ENCODE peak calls at places on chromosomes 11 and 22, in eight cellular contexts. One of them, this sample, is unnamed.

GRCh38 chr11:23278121-23278520 is 417.8 kb upstream of the CCDC179 start:
- DNase-seq in GM23338: no peak
- DNase-seq in astrocyte: peak; percentile 71
- DNase-seq in tibial artery: no peak
- DNase-seq in CD4-positive, alpha-beta memory T cell: no peak
- DNase-seq in ovary: no peak
- DNase-seq in adrenal gland: no peak
- DNase-seq in mammary epithelial cell: peak; percentile 25
- DNase-seq in this sample: no peak

GRCh38 chr11:9120659-9121350 is 29.4 kb upstream of the SCUBE2 start:
- DNase-seq in GM23338: peak; percentile 88
- DNase-seq in astrocyte: no peak
- DNase-seq in tibial artery: no peak
- DNase-seq in CD4-positive, alpha-beta memory T cell: no peak
- DNase-seq in ovary: no peak
- DNase-seq in adrenal gland: no peak
- DNase-seq in mammary epithelial cell: no peak
- DNase-seq in this sample: no peak

GRCh38 chr11:2902784-2903671 is 17.5 kb upstream of the CDKN1C start:
- DNase-seq in GM23338: peak; percentile 50
- DNase-seq in astrocyte: no peak
- DNase-seq in tibial artery: no peak
- DNase-seq in CD4-positive, alpha-beta memory T cell: no peak
- DNase-seq in ovary: peak; percentile 36
- DNase-seq in adrenal gland: no peak
- DNase-seq in mammary epithelial cell: no peak
- DNase-seq in this sample: no peak

GRCh38 chr11:44680982-44681597 is 45.7 kb upstream of the TSPAN18 start:
- DNase-seq in GM23338: peak; percentile 33
- DNase-seq in astrocyte: peak; percentile 31
- DNase-seq in tibial artery: no peak
- DNase-seq in CD4-positive, alpha-beta memory T cell: peak; percentile 66
- DNase-seq in ovary: no peak
- DNase-seq in adrenal gland: no peak
- DNase-seq in mammary epithelial cell: peak; percentile 60
- DNase-seq in this sample: no peak

GRCh38 chr11:84719935-84720577 is 907.1 kb downstream of the DLG2 start:
- DNase-seq in GM23338: peak; percentile 67
- DNase-seq in astrocyte: no peak
- DNase-seq in tibial artery: no peak
- DNase-seq in CD4-positive, alpha-beta memory T cell: no peak
- DNase-seq in ovary: peak; percentile 16
- DNase-seq in adrenal gland: peak; percentile 20
- DNase-seq in mammary epithelial cell: no peak
- DNase-seq in this sample: no peak

GRCh38 chr11:290621-291231 is 1.8 kb downstream of the PGGHG start:
- DNase-seq in GM23338: no peak
- DNase-seq in astrocyte: no peak
- DNase-seq in tibial artery: no peak
- DNase-seq in CD4-positive, alpha-beta memory T cell: no peak
- DNase-seq in ovary: peak; percentile 13
- DNase-seq in adrenal gland: no peak
- DNase-seq in mammary epithelial cell: no peak
- DNase-seq in this sample: no peak

GRCh38 chr22:18050065-18050464 is 25.7 kb upstream of the MICAL3 start:
- DNase-seq in GM23338: no peak
- DNase-seq in astrocyte: no peak
- DNase-seq in tibial artery: no peak
- DNase-seq in CD4-positive, alpha-beta memory T cell: no peak
- DNase-seq in ovary: no peak
- DNase-seq in adrenal gland: no peak
- DNase-seq in mammary epithelial cell: no peak
- DNase-seq in this sample: no peak

GRCh38 chr22:39999144-39999757 is 4.5 kb downstream of the FAM83F start:
- DNase-seq in GM23338: no peak
- DNase-seq in astrocyte: peak; percentile 42
- DNase-seq in tibial artery: no peak
- DNase-seq in CD4-positive, alpha-beta memory T cell: no peak
- DNase-seq in ovary: no peak
- DNase-seq in adrenal gland: no peak
- DNase-seq in mammary epithelial cell: no peak
- DNase-seq in this sample: no peak

GRCh38 chr11:119342362-119343130 is 1.9 kb upstream of the C1QTNF5 start:
- DNase-seq in GM23338: no peak
- DNase-seq in astrocyte: no peak
- DNase-seq in tibial artery: no peak
- DNase-seq in CD4-positive, alpha-beta memory T cell: no peak
- DNase-seq in ovary: no peak
- DNase-seq in adrenal gland: no peak
- DNase-seq in mammary epithelial cell: no peak
- DNase-seq in this sample: no peak

GRCh38 chr22:25153961-25154685 is 45.5 kb upstream of the CRYBB3 start:
- DNase-seq in GM23338: peak; percentile 54
- DNase-seq in astrocyte: peak; percentile 46
- DNase-seq in tibial artery: peak; percentile 77
- DNase-seq in CD4-positive, alpha-beta memory T cell: no peak
- DNase-seq in ovary: no peak
- DNase-seq in adrenal gland: peak; percentile 49
- DNase-seq in mammary epithelial cell: peak; percentile 92
- DNase-seq in this sample: peak; percentile 91

GRCh38 chr11:61507012-61507768 is 1.4 kb upstream of the LRRC10B start:
- DNase-seq in GM23338: no peak
- DNase-seq in astrocyte: no peak
- DNase-seq in tibial artery: no peak
- DNase-seq in CD4-positive, alpha-beta memory T cell: no peak
- DNase-seq in ovary: no peak
- DNase-seq in adrenal gland: no peak
- DNase-seq in mammary epithelial cell: no peak
- DNase-seq in this sample: peak; percentile 27

GRCh38 chr22:50600967-50601668 is 525 bp downstream of the MAPK8IP2 start:
- DNase-seq in GM23338: no peak
- DNase-seq in astrocyte: no peak
- DNase-seq in tibial artery: peak; percentile 7
- DNase-seq in CD4-positive, alpha-beta memory T cell: no peak
- DNase-seq in ovary: peak; percentile 54
- DNase-seq in adrenal gland: no peak
- DNase-seq in mammary epithelial cell: no peak
- DNase-seq in this sample: no peak

DNA sequence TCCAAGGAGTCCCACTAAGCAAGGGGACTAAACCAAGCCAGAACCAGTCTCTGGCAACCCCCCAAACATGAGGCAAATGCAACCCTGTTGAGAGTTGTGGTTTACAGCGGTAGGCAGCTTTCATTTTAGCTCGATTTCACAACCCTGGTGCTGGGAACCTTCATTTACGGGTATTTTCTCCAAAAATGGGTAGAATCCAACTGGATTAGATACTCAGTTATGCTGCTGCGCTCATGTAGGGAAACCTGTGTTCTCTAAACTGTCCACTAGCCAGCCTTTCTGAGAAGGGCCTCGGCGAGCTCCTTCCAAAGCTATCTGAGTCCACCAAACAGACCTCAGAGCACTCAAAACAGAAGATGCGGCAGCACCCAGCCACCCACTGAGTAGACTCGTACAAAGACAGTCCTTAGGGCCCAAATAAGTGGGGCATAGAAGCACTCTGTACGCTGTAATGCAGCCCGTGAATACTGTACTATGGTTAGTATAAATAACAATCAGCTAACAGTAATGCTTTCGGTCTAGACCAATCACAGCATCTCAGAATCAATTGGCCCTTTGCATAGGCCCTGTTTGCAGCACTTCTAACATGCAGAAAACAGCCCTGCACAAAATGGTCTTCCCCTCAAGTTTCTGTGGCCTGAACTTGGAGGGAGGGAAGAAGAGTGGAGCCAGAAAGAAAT is 104.7 kb downstream of the ETS1 start:
- DNase-seq in GM23338: no peak
- DNase-seq in astrocyte: peak; percentile 75
- DNase-seq in tibial artery: peak; percentile 65
- DNase-seq in CD4-positive, alpha-beta memory T cell: peak; percentile 72
- DNase-seq in ovary: no peak
- DNase-seq in adrenal gland: no peak
- DNase-seq in mammary epithelial cell: no peak
- DNase-seq in this sample: peak; percentile 79
- H3K4me3 ChIP-seq in GM23338: no peak overlapping the region
- H3K4me3 ChIP-seq in astrocyte: no peak overlapping the region
- H3K4me3 ChIP-seq in tibial artery: no peak overlapping the region
- H3K4me3 ChIP-seq in CD4-positive, alpha-beta memory T cell: peak overlapping the region; percentile 27
- H3K4me3 ChIP-seq in ovary: no peak overlapping the region
- H3K4me3 ChIP-seq in adrenal gland: no peak overlapping the region
- H3K4me3 ChIP-seq in mammary epithelial cell: no peak overlapping the region
- H3K4me3 ChIP-seq in this sample: peak overlapping the region; percentile 37

GRCh38 chr22:42830161-42830560 is 26.9 kb downstream of the ARFGAP3 start:
- DNase-seq in GM23338: no peak
- DNase-seq in astrocyte: no peak
- DNase-seq in tibial artery: no peak
- DNase-seq in CD4-positive, alpha-beta memory T cell: no peak
- DNase-seq in ovary: no peak
- DNase-seq in adrenal gland: no peak
- DNase-seq in mammary epithelial cell: no peak
- DNase-seq in this sample: no peak

GRCh38 chr22:42834177-42834949 is 22.7 kb downstream of the ARFGAP3 start:
- DNase-seq in GM23338: no peak
- DNase-seq in astrocyte: no peak
- DNase-seq in tibial artery: no peak
- DNase-seq in CD4-positive, alpha-beta memory T cell: no peak
- DNase-seq in ovary: no peak
- DNase-seq in adrenal gland: no peak
- DNase-seq in mammary epithelial cell: no peak
- DNase-seq in this sample: no peak

GRCh38 chr22:42829311-42829710 is 27.8 kb downstream of the ARFGAP3 start:
- DNase-seq in GM23338: no peak
- DNase-seq in astrocyte: no peak
- DNase-seq in tibial artery: no peak
- DNase-seq in CD4-positive, alpha-beta memory T cell: no peak
- DNase-seq in ovary: no peak
- DNase-seq in adrenal gland: no peak
- DNase-seq in mammary epithelial cell: no peak
- DNase-seq in this sample: no peak

GRCh38 chr22:42833104-42833503 is 24.0 kb downstream of the ARFGAP3 start:
- DNase-seq in GM23338: no peak
- DNase-seq in astrocyte: no peak
- DNase-seq in tibial artery: no peak
- DNase-seq in CD4-positive, alpha-beta memory T cell: no peak
- DNase-seq in ovary: no peak
- DNase-seq in adrenal gland: no peak
- DNase-seq in mammary epithelial cell: no peak
- DNase-seq in this sample: no peak

GRCh38 chr22:42831712-42832111 is 25.4 kb downstream of the ARFGAP3 start:
- DNase-seq in GM23338: no peak
- DNase-seq in astrocyte: no peak
- DNase-seq in tibial artery: no peak
- DNase-seq in CD4-positive, alpha-beta memory T cell: no peak
- DNase-seq in ovary: no peak
- DNase-seq in adrenal gland: no peak
- DNase-seq in mammary epithelial cell: no peak
- DNase-seq in this sample: no peak
- H3K36me3 ChIP-seq in GM23338: no peaks in the 10 kb centered on the region
- H3K36me3 ChIP-seq in astrocyte: peaks cover 59% of the 10 kb centered on the region
- H3K36me3 ChIP-seq in tibial artery: peaks cover 97% of the 10 kb centered on the region
- H3K36me3 ChIP-seq in CD4-positive, alpha-beta memory T cell: peaks cover 28% of the 10 kb centered on the region
- H3K36me3 ChIP-seq in ovary: no peaks in the 10 kb centered on the region
- H3K36me3 ChIP-seq in adrenal gland: peaks cover 97% of the 10 kb centered on the region
- H3K36me3 ChIP-seq in mammary epithelial cell: peaks cover 15% of the 10 kb centered on the region
- H3K36me3 ChIP-seq in this sample: peaks cover 30% of the 10 kb centered on the region

GRCh38 chr11:66467034-66467659 is 442 bp downstream of the PELI3 start:
- DNase-seq in GM23338: peak; percentile 64
- DNase-seq in astrocyte: no peak
- DNase-seq in tibial artery: no peak
- DNase-seq in CD4-positive, alpha-beta memory T cell: no peak
- DNase-seq in ovary: no peak
- DNase-seq in adrenal gland: peak; percentile 55
- DNase-seq in mammary epithelial cell: no peak
- DNase-seq in this sample: peak; percentile 49

GRCh38 chr11:66464916-66465315 is 1.8 kb upstream of the PELI3 start:
- DNase-seq in GM23338: no peak
- DNase-seq in astrocyte: no peak
- DNase-seq in tibial artery: no peak
- DNase-seq in CD4-positive, alpha-beta memory T cell: no peak
- DNase-seq in ovary: no peak
- DNase-seq in adrenal gland: no peak
- DNase-seq in mammary epithelial cell: no peak
- DNase-seq in this sample: no peak

GRCh38 chr11:66466225-66467033 is at the start of gene PELI3:
- DNase-seq in GM23338: peak; percentile 96
- DNase-seq in astrocyte: peak; percentile 62
- DNase-seq in tibial artery: peak; percentile 90
- DNase-seq in CD4-positive, alpha-beta memory T cell: peak; percentile 92
- DNase-seq in ovary: peak; percentile 98
- DNase-seq in adrenal gland: peak; percentile 98
- DNase-seq in mammary epithelial cell: peak; percentile 78
- DNase-seq in this sample: peak; percentile 79

GRCh38 chr11:66467756-66468155 is 1.1 kb downstream of the PELI3 start:
- DNase-seq in GM23338: peak; percentile 44
- DNase-seq in astrocyte: no peak
- DNase-seq in tibial artery: peak; percentile 39
- DNase-seq in CD4-positive, alpha-beta memory T cell: peak; percentile 12
- DNase-seq in ovary: no peak
- DNase-seq in adrenal gland: no peak
- DNase-seq in mammary epithelial cell: no peak
- DNase-seq in this sample: peak; percentile 37

DNA sequence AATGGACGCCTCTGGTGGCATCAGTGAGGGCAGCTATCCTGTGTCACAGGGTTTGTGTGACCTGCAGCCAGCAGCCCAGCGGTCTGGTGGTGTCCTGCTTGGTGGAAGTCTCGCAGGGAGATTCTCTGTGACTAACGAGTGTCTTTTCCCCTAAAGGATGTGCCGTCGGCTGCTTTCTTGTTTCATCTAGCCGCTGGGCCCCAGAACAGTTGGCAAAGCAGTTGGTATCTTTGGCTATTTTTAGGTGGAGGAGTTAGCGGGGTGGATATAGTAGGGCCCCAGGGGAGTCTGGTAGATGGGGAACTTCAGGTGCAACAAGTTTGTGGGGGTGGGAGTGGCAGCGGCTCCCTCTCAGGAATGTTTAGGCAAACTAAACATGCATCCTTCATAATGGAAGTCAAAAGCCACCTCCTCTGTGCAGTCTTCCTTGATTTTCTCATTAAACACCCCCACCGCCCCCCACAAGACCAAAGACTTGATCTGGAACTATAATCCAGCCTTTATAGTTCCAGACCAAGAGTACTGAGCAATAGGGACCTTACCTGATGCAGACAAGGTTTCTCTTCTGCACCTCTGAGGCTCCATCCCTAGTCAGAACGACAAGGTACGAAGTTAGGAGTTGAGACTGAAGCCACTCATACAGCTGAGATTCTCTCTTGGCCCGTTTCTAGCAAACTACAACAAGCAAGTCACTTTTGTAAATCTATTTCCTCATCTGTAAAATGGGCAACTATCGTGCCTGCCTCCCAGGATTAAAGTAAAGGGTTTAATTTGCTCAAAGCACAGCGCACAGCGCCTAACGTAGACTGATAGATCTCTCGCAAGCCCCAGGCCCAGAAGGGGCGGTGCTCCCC is 1.1 kb upstream of the PELI3 start:
- DNase-seq in GM23338: no peak
- DNase-seq in astrocyte: no peak
- DNase-seq in tibial artery: no peak
- DNase-seq in CD4-positive, alpha-beta memory T cell: no peak
- DNase-seq in ovary: no peak
- DNase-seq in adrenal gland: no peak
- DNase-seq in mammary epithelial cell: no peak
- DNase-seq in this sample: no peak
- H3K4me3 ChIP-seq in GM23338: peak overlapping the region; percentile 81
- H3K4me3 ChIP-seq in astrocyte: peak overlapping the region; percentile 67
- H3K4me3 ChIP-seq in tibial artery: peak overlapping the region; percentile 67
- H3K4me3 ChIP-seq in CD4-positive, alpha-beta memory T cell: no peak overlapping the region
- H3K4me3 ChIP-seq in ovary: peak overlapping the region; percentile 70
- H3K4me3 ChIP-seq in adrenal gland: no peak overlapping the region
- H3K4me3 ChIP-seq in mammary epithelial cell: no peak overlapping the region
- H3K4me3 ChIP-seq in this sample: no peak overlapping the region

GRCh38 chr22:48563118-48563965 is 1264.3 kb downstream of the BRD1 start:
- DNase-seq in GM23338: no peak
- DNase-seq in astrocyte: no peak
- DNase-seq in tibial artery: no peak
- DNase-seq in CD4-positive, alpha-beta memory T cell: no peak
- DNase-seq in ovary: no peak
- DNase-seq in adrenal gland: no peak
- DNase-seq in mammary epithelial cell: no peak
- DNase-seq in this sample: no peak
- H3K36me3 ChIP-seq in GM23338: no peaks in the 10 kb centered on the region
- H3K36me3 ChIP-seq in astrocyte: no peaks in the 10 kb centered on the region
- H3K36me3 ChIP-seq in tibial artery: no peaks in the 10 kb centered on the region
- H3K36me3 ChIP-seq in CD4-positive, alpha-beta memory T cell: no peaks in the 10 kb centered on the region
- H3K36me3 ChIP-seq in ovary: no peaks in the 10 kb centered on the region
- H3K36me3 ChIP-seq in adrenal gland: no peaks in the 10 kb centered on the region
- H3K36me3 ChIP-seq in mammary epithelial cell: no peaks in the 10 kb centered on the region
- H3K36me3 ChIP-seq in this sample: no peaks in the 10 kb centered on the region

This sample was measured in MG63.